ENCODE peak calls at places on chromosomes 2 and 18, in ten cellular contexts. V is sigmoid colon; F is lung microvascular endothelial cell; O is aorta; B is GM23248; W is T-helper 17 cell; A is IMR-90; Y is RPMI8226; K is stimulated activated naive CD4-positive, alpha-beta T cell; R is T-cell. T is an unnamed sample.

GRCh38 chr2:230640540-230641011 is 72.1 kb upstream of the CAB39 start:
- DNase-seq in W (no peak), Y (no peak), V (no peak), A (peak; percentile 84), K (no peak), R (no peak), B (peak; percentile 16), O (no peak), F (no peak), T (no peak)

GRCh38 chr2:238894226-238894949 is 46.5 kb downstream of the TWIST2 start:
- DNase-seq in V (peak; percentile 62), Y (no peak), A (no peak), K (no peak), W (no peak), F (no peak), O (peak; percentile 62), R (no peak), B (peak; percentile 66), T (no peak)

GRCh38 chr2:6845312-6845711 is 20.4 kb downstream of the CMPK2 start:
- DNase-seq in K (no peak), B (peak; percentile 20), W (no peak), R (no peak), A (no peak), Y (peak; percentile 38), O (no peak), V (no peak), F (peak; percentile 31), T (no peak)

GRCh38 chr2:201837824-201838340 is 31.5 kb downstream of the CDK15 start:
- DNase-seq in A (no peak), K (no peak), O (no peak), W (no peak), Y (no peak), F (no peak), B (no peak), R (no peak), V (no peak), T (no peak)

GRCh38 chr2:201127128-201127521 is 11.2 kb downstream of the CFLAR start:
- DNase-seq in Y (peak; percentile 46), R (no peak), K (no peak), B (no peak), O (no peak), A (no peak), F (no peak), V (no peak), W (no peak), T (no peak)

GRCh38 chr2:10329880-10330699 is 27.4 kb downstream of the HPCAL1 start:
- DNase-seq in K (peak; percentile 75), V (no peak), R (peak; percentile 39), F (peak; percentile 87), O (peak; percentile 47), B (peak; percentile 79), W (no peak), Y (no peak), A (peak; percentile 67), T (no peak)

GRCh38 chr18:52150050-52150449 is 189.9 kb upstream of the DCC start:
- DNase-seq in O (no peak), A (no peak), W (no peak), Y (no peak), F (no peak), V (no peak), K (no peak), B (no peak), R (no peak), T (no peak)

GRCh38 chr18:3492166-3492565 is 42.2 kb downstream of the TGIF1 start:
- DNase-seq in A (no peak), B (no peak), R (no peak), O (no peak), K (no peak), Y (no peak), V (no peak), W (no peak), F (no peak), T (no peak)

GRCh38 chr2:228039752-228040534 is 141.5 kb downstream of the SPHKAP start:
- DNase-seq in V (no peak), R (no peak), B (peak; percentile 62), A (no peak), O (no peak), K (no peak), W (no peak), Y (peak; percentile 22), F (peak; percentile 21), T (no peak)

T was measured in kidney.